ENCODE peak calls at places on chromosomes 4 and X, in six cellular contexts. C is IMR-90, W is H1, L is mesendoderm, M is mesenchymal stem cell, R is trophoblast cell. T is an unnamed sample.

GRCh38 chr4:84218002-84218401 is 281.1 kb downstream of the NKX6-1 start:
- DNase-seq in W (peak), M (no peak), L (peak), R (no peak), C (no peak), T (peak)

GRCh38 chr4:57102050-57102564 is 8.1 kb downstream of the IGFBP7 start:
- DNase-seq in C (peak), W (no peak), L (no peak), M (peak), R (no peak), T (no peak)

GRCh38 chr4:186724048-186724860 is 598 bp upstream of the FAT1 start:
- DNase-seq in W (no peak), R (peak), C (peak), L (peak), M (peak), T (peak)

GRCh38 chr4:172850838-172851237 is 317.8 kb upstream of the GALNT7 start:
- DNase-seq in R (no peak), L (no peak), W (no peak), M (peak), C (peak), T (no peak)

GRCh38 chrX:17521871-17522693 is 147.1 kb downstream of the NHS start:
- DNase-seq in W (no peak), L (peak), M (no peak), R (peak), C (peak), T (no peak)

GRCh38 chr4:170400346-170400745 is 310.6 kb upstream of the AADAT start:
- DNase-seq in R (no peak), W (no peak), C (no peak), M (no peak), L (peak), T (no peak)

GRCh38 chrX:13647709-13648212 is 5.2 kb upstream of the TCEANC start:
- DNase-seq in M (peak), C (peak), W (no peak), L (no peak), R (peak), T (no peak)

GRCh38 chr4:7327341-7327885 is 107.3 kb downstream of the PSAPL1 start:
- DNase-seq in L (no peak), C (no peak), M (no peak), W (no peak), R (no peak), T (no peak)

GRCh38 chr4:87126056-87126455 is 94.4 kb downstream of the KLHL8 start:
- DNase-seq in W (no peak), R (no peak), M (no peak), C (no peak), L (no peak), T (no peak)

GRCh38 chrX:53074987-53075386 is 7.2 kb upstream of the TSPYL2 start:
- DNase-seq in C (no peak), R (peak), W (no peak), L (peak), M (no peak), T (no peak)

GRCh38 chr4:158630893-158631292 is 40.8 kb downstream of the C4orf46 start:
- DNase-seq in L (no peak), M (no peak), R (no peak), C (peak), W (no peak), T (no peak)

GRCh38 chr4:83139514-83140156 is 25.1 kb upstream of the PLAC8 start:
- DNase-seq in M (no peak), R (peak), C (no peak), L (no peak), W (no peak), T (no peak)

GRCh38 chr4:7529368-7529923 is 94.7 kb upstream of the PSAPL1 start:
- DNase-seq in C (no peak), W (no peak), L (peak), M (no peak), R (no peak), T (peak)

GRCh38 chrX:50747471-50747900 is 66.5 kb downstream of the SHROOM4 start:
- DNase-seq in W (no peak), M (peak), R (peak), L (peak), C (peak), T (peak)

GRCh38 chr4:140861359-140862181 is 105.4 kb upstream of the TBC1D9 start:
- DNase-seq in W (peak), L (peak), R (peak), M (peak), C (peak), T (peak)

GRCh38 chr4:36712013-36712412 is 430.6 kb downstream of the DTHD1 start:
- DNase-seq in M (no peak), W (no peak), L (no peak), C (no peak), R (no peak), T (no peak)

GRCh38 chrX:19904778-19905367 is 17.5 kb upstream of the SH3KBP1 start:
- DNase-seq in R (peak), M (peak), W (no peak), L (peak), C (peak), T (no peak)

GRCh38 chr4:153781717-153782416 is 7.0 kb downstream of the SFRP2 start:
- DNase-seq in M (no peak), R (no peak), W (no peak), L (no peak), C (peak), T (no peak)

GRCh38 chr4:4852591-4853362 is 6.7 kb upstream of the MSX1 start:
- DNase-seq in L (peak), M (peak), W (no peak), R (peak), C (peak), T (no peak)

GRCh38 chrX:152177052-152177451 is 38.7 kb upstream of the MAGEA10 start:
- DNase-seq in M (no peak), R (no peak), L (no peak), W (no peak), C (no peak), T (no peak)

GRCh38 chr4:119676101-119676500 is 47.5 kb upstream of the PDE5A start:
- DNase-seq in C (no peak), M (no peak), L (no peak), R (no peak), W (no peak), T (no peak)

GRCh38 chr4:116358633-116359222 is 726.6 kb downstream of the TRAM1L1 start:
- DNase-seq in L (peak), C (peak), W (peak), M (peak), R (peak), T (peak)

GRCh38 chrX:129462707-129463106 is 60.6 kb downstream of the SMARCA1 start:
- DNase-seq in M (no peak), W (no peak), L (no peak), C (no peak), R (no peak), T (no peak)

GRCh38 chrX:2401201-2401589 is 99.6 kb downstream of the DHRSX start:
- DNase-seq in L (no peak), W (no peak), M (no peak), C (no peak), R (no peak), T (peak)

GRCh38 chr4:107392951-107393350 is 327.1 kb downstream of the PAPSS1 start:
- DNase-seq in R (peak), C (peak), W (no peak), L (no peak), M (peak), T (no peak)

GRCh38 chrX:118694628-118695027 is 32.8 kb upstream of the IL13RA1 start:
- DNase-seq in R (no peak), M (no peak), L (no peak), W (no peak), C (no peak), T (no peak)

GRCh38 chrX:41870719-41871151 is 52.6 kb downstream of the CASK start:
- DNase-seq in C (no peak), L (no peak), R (no peak), W (no peak), M (no peak), T (no peak)

GRCh38 chrX:69615779-69616519 is at the start of gene EDA:
- DNase-seq in L (peak), R (peak), M (peak), C (peak), W (peak), T (peak)

GRCh38 chr4:45100936-45101818 is 374.8 kb upstream of the GNPDA2 start:
- DNase-seq in W (no peak), M (peak), L (no peak), R (no peak), C (no peak), T (no peak)

GRCh38 chrX:134484039-134484438 is 24.1 kb downstream of the HPRT1 start:
- DNase-seq in M (peak), R (peak), L (peak), C (peak), W (no peak), T (peak)

GRCh38 chr4:146029939-146030710 is 91.5 kb upstream of the ZNF827 start:
- DNase-seq in M (no peak), L (peak), W (no peak), R (peak), C (no peak), T (no peak)
- H3K4me3 ChIP-seq in M (no peak), L (no peak), W (no peak), R (no peak), C (no peak), T (no peak)

DNA sequence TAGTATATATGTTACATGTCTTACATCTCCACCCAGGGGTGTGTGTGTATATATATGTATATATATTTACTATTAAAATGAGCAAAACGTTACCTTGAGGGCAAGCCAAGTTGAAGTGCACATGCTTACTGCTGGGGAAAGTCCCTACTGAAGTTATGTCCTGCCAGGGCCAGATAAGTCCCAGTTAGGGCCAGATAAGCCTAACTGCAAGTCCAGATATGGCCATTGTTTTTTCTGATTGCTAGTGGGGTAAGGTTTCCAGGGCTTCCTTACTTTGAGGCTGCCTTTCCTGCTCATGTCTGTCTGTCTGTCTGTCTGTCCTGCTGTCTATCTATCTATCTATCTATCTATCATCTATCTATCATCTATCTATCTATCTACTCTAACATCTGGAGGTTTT is 19.3 kb upstream of the ZNF81 start:
- DNase-seq in C (no peak), M (no peak), W (no peak), R (no peak), L (peak), T (no peak)
- H2BK120ac ChIP-seq in C (no peak), M (no peak), W (peak), R (no peak), L (peak), T (no peak)

GRCh38 chr4:113759696-113760093 is 1.8 kb downstream of the CAMK2D start:
- DNase-seq in L (no peak), R (no peak), M (peak), C (peak), W (no peak), T (no peak)
- H3K4me3 ChIP-seq in L (no peak), R (no peak), M (peak), C (peak), W (peak), T (peak)

DNA sequence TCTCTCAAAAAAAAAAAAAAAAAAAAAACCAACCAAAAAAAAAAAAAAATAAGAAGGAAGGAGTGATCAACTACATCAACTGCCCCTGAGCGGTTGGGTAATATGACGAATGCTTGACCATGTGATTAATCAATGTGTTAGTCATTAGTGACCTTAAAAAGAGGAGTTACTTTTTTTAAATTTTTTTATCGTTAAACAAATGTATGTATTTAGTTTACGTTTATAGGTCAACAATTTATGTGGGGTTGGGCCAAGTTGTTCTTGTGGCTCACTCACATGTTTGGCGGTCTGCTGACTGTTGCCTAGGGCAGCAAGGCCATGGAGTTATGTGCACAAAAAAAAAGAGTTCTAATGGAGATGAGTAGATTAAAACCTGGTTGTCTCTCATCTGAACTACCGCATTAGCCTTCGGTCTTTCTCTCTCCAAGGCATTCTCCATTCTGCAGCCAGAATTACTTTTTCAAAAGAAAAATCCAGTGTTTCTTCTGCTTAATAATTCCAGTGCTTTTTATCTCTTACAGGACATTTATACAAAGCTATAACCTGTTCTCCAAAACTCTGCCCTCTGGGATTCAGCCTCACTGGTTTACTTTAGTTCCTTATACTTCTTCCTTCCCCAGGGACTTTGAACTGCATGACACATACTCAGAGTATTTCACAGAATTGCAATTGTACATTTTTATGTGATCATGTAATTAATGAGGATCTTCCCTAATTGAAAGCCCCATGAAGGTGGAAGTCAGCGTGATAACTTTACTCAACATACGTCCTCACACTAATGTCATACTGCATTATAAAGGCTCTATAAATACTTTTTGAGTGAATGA is 505.5 kb downstream of the ANKRD50 start:
- DNase-seq in R (peak), W (no peak), C (peak), L (peak), M (peak), T (no peak)
- H2BK120ac ChIP-seq in R (no peak), W (no peak), C (peak), L (no peak), M (no peak), T (no peak)

GRCh38 chr4:26273308-26273980 is 47.4 kb upstream of the RBPJ start:
- DNase-seq in C (no peak), R (no peak), L (peak), W (no peak), M (no peak), T (no peak)
- H3K4me3 ChIP-seq in C (no peak), R (no peak), L (no peak), W (no peak), M (no peak), T (no peak)

GRCh38 chr4:93730251-93730650 is 98.3 kb upstream of the ATOH1 start:
- DNase-seq in W (no peak), L (peak), C (no peak), R (no peak), M (no peak), T (no peak)

GRCh38 chr4:93731448-93731847 is 97.1 kb upstream of the ATOH1 start:
- DNase-seq in W (no peak), C (peak), M (peak), L (peak), R (peak), T (no peak)

DNA sequence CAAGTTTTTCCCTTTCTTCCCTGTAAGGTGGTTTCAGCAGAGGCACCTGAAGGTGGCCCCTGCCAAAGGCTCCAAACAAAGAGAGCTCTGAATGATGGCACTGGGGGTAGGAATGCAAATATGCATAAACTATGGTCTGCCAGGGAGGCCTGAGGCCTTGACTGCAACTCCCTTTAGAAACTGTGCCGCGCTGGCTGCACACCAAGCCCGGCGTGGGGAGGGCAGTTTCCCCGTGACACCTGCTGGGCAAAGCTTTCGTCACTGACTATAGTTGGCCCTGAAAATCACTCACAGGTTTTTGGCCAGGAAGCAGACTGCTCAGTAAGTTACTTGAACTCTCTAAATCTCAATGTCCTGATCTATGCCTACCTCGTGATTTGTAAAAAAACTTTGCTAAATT is 97.8 kb upstream of the ATOH1 start:
- DNase-seq in C (no peak), R (no peak), M (no peak), L (no peak), W (no peak), T (no peak)
- H2BK120ac ChIP-seq in C (no peak), R (no peak), M (no peak), L (no peak), W (no peak), T (no peak)

GRCh38 chr4:59179372-59179771 is 2020.8 kb upstream of the ADGRL3 start:
- DNase-seq in L (no peak), C (no peak), R (no peak), M (no peak), W (no peak), T (no peak)
- H3K4me3 ChIP-seq in L (no peak), C (no peak), R (no peak), M (no peak), W (no peak), T (no peak)

GRCh38 chr4:13484045-13484748 is at the start of gene RAB28:
- DNase-seq in R (peak), C (peak), L (peak), W (peak), M (peak), T (peak)
- H2BK120ac ChIP-seq in R (peak), C (peak), L (no peak), W (peak), M (peak), T (no peak)

T was measured in neuronal stem cell.